ENCODE peak calls at places on chromosomes 3 and 15, in seven cellular contexts. K is esophagus muscularis mucosa, G is left lung, U is left ventricle myocardium inferior, Q is body of pancreas, P is K562, C is breast epithelium. S is an unnamed sample.

GRCh38 chr3:102941761-102942160 is 506.9 kb downstream of the ZPLD1 start:
- DNase-seq in K (no peak), G (no peak), U (no peak), Q (no peak), P (no peak), C (no peak), S (no peak)

GRCh38 chr15:101509279-101509678 is 19.8 kb upstream of the PCSK6 start:
- DNase-seq in K (no peak), G (no peak), U (no peak), Q (no peak), P (no peak), C (no peak), S (no peak)

GRCh38 chr3:108822167-108822897 is at the start of gene TRAT1:
- DNase-seq in K (no peak), G (no peak), U (no peak), Q (no peak), P (no peak), C (no peak), S (peak; percentile 23)

GRCh38 chr15:70274255-70274654 is 176.5 kb upstream of the TLE3 start:
- DNase-seq in K (no peak), G (no peak), U (no peak), Q (no peak), P (no peak), C (no peak), S (no peak)

GRCh38 chr3:52990637-52991036 is 55.2 kb downstream of the SFMBT1 start:
- DNase-seq in K (no peak), G (no peak), U (no peak), Q (no peak), P (no peak), C (no peak), S (no peak)

GRCh38 chr15:67068724-67069400 is 3.5 kb downstream of the SMAD3 start:
- DNase-seq in K (no peak), G (no peak), U (no peak), Q (no peak), P (no peak), C (no peak), S (peak; percentile 18)

GRCh38 chr3:23113455-23114171 is 89.5 kb upstream of the UBE2E2 start:
- DNase-seq in K (no peak), G (no peak), U (no peak), Q (no peak), P (no peak), C (no peak), S (no peak)

GRCh38 chr3:153315781-153316180 is 153.8 kb downstream of the RAP2B start:
- DNase-seq in K (no peak), G (no peak), U (no peak), Q (no peak), P (no peak), C (no peak), S (no peak)

GRCh38 chr15:38707802-38708671 is 143.4 kb upstream of the RASGRP1 start:
- DNase-seq in K (no peak), G (no peak), U (no peak), Q (peak; percentile 39), P (peak; percentile 68), C (peak; percentile 23), S (peak; percentile 69)

GRCh38 chr3:124636101-124636862 is 94.0 kb upstream of the UMPS start:
- DNase-seq in K (no peak), G (no peak), U (no peak), Q (no peak), P (peak; percentile 25), C (no peak), S (no peak)

GRCh38 chr15:64249842-64250575 is 87.2 kb upstream of the PPIB start:
- DNase-seq in K (no peak), G (no peak), U (no peak), Q (no peak), P (no peak), C (no peak), S (no peak)

GRCh38 chr3:129211772-129212171 is 28.1 kb upstream of the CNBP start:
- DNase-seq in K (no peak), G (peak; percentile 89), U (peak; percentile 67), Q (peak; percentile 65), P (peak; percentile 55), C (peak; percentile 26), S (no peak)

GRCh38 chr3:159787794-159788205 is 200.8 kb upstream of the IL12A start:
- DNase-seq in K (no peak), G (no peak), U (no peak), Q (no peak), P (no peak), C (no peak), S (no peak)

GRCh38 chr3:109804697-109805096 is 467.4 kb upstream of the DPPA4 start:
- DNase-seq in K (no peak), G (no peak), U (no peak), Q (no peak), P (no peak), C (no peak), S (peak; percentile 30)

GRCh38 chr15:69735126-69735525 is 282.5 kb downstream of the RPLP1 start:
- DNase-seq in K (no peak), G (no peak), U (no peak), Q (peak; percentile 31), P (no peak), C (no peak), S (no peak)

GRCh38 chr3:126983653-126984390 is 907 bp downstream of the PLXNA1 start:
- DNase-seq in K (no peak), G (peak; percentile 83), U (no peak), Q (peak; percentile 37), P (peak; percentile 63), C (no peak), S (peak; percentile 30)

GRCh38 chr15:70690491-70691281 is 72.7 kb downstream of the UACA start:
- DNase-seq in K (no peak), G (no peak), U (no peak), Q (no peak), P (no peak), C (no peak), S (no peak)

GRCh38 chr3:173502983-173503568 is 105.5 kb downstream of the NLGN1 start:
- DNase-seq in K (no peak), G (no peak), U (no peak), Q (no peak), P (no peak), C (no peak), S (no peak)

GRCh38 chr3:148149556-148149955 is 548.1 kb upstream of the AGTR1 start:
- DNase-seq in K (no peak), G (no peak), U (no peak), Q (no peak), P (no peak), C (no peak), S (no peak)

GRCh38 chr15:99956022-99956775 is 223.0 kb upstream of the LYSMD4 start:
- DNase-seq in K (peak; percentile 34), G (no peak), U (no peak), Q (no peak), P (no peak), C (peak; percentile 11), S (no peak)

DNA sequence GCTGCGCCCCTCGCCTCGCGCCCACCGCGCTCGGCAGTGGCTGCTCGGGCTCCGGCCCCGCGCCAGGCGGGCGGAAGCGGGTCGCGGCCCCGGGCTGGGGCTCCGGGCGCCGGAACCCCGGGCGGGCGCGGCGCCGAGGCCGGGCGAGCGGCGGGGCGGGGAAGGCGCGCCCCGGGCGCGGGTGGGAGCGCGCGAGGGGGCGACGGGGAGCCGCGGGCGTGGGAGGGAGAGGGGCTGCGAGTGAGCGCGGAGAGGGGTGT is 467 bp upstream of the IGF2BP2 start:
- DNase-seq in K (no peak), G (no peak), U (no peak), Q (no peak), P (peak; percentile 76), C (no peak), S (no peak)
- TF ChIP-seq CTCF in K (no peak), G (no peak), U (no peak), Q (no peak), P (no peak), C (no peak), S (no peak)

GRCh38 chr3:183579967-183580720 is 24.6 kb upstream of the KLHL6 start:
- DNase-seq in K (no peak), G (no peak), U (peak; percentile 30), Q (peak; percentile 52), P (no peak), C (no peak), S (no peak)
- H3K4me3 ChIP-seq in K (no peak overlapping the region), G (no peak overlapping the region), U (peak overlapping the region; percentile 52), Q (no peak overlapping the region), P (no peak overlapping the region), C (peak overlapping the region; percentile 36), S (no peak overlapping the region)

DNA sequence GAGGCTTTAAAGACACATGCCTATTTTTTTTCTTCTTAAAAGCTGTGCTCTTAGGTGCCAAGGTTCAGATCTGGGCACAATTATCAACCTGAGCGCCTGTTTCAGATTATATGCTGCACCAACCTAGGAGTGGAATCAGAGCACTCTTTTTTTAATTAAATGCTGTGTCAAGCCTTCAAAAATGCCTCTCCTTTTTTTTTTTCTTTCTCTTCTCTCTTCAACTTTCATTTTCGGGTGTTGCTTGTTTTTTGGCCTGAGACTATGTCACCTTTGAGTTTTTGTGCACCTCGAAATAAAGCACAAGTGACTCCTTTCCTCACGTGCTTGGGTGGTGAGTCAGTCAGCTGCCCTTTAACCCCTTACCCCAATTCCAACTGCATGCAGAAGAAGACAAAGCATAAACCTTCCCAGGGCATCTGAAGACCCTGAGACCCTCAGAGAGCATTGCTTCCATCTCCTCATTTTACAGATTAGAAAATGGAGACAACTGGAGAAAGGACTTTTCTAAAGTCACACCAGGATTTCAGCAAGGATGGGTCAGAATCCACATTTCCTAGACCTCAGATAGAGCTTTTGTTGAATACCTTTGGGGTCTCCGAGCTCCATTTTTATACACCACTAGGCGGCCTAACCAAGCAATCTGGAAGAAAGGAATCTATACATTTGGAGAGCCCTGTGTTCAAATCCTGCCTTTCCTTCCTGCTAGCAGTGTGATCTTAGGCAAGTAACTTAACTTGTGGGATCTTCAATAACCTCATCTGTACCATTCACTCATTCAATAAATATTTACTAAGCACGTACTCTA is 631 bp upstream of the PRICKLE2 start:
- DNase-seq in K (peak; percentile 34), G (no peak), U (no peak), Q (no peak), P (no peak), C (no peak), S (peak; percentile 35)
- TF ChIP-seq CTCF in K (no peak), G (no peak), U (no peak), Q (no peak), P (no peak), C (peak; percentile 26), S (no peak)

GRCh38 chr3:87186631-87187159 is 40.4 kb upstream of the CHMP2B start:
- DNase-seq in K (no peak), G (no peak), U (no peak), Q (no peak), P (no peak), C (no peak), S (no peak)

GRCh38 chr3:87191641-87192040 is 35.5 kb upstream of the CHMP2B start:
- DNase-seq in K (no peak), G (no peak), U (no peak), Q (no peak), P (no peak), C (no peak), S (no peak)

GRCh38 chr3:87196879-87197278 is 30.2 kb upstream of the CHMP2B start:
- DNase-seq in K (no peak), G (no peak), U (no peak), Q (no peak), P (no peak), C (no peak), S (no peak)

DNA sequence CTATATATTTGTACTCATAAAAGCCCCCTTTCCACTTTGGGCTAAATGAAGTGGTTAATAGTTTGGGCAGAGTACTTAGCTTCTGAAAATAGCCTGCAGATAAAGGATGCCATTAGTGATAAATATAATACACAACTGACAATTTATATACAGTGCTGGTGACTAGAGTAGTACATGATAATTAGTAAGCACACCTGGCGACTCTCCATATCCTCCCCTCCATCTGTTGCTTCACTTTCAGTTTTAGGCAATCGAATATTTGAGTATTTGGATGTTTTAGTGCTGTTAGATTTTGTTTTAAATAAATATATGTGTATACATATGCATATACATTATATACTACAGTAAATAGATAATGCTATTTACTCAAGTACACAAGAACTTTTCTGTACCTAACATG is 35.9 kb upstream of the CHMP2B start:
- DNase-seq in K (no peak), G (no peak), U (no peak), Q (no peak), P (no peak), C (no peak), S (no peak)
- H3K4me3 ChIP-seq in K (no peak overlapping the region), G (no peak overlapping the region), U (no peak overlapping the region), Q (no peak overlapping the region), P (no peak overlapping the region), C (no peak overlapping the region), S (no peak overlapping the region)